ENCODE peak calls at places on chromosomes 5 and 9, in five cellular contexts. L is GM10248, C is EH, E is HuH-7, X is upper lobe of right lung. G is an unnamed sample.

GRCh38 chr5:69493235-69493925 is 790 bp downstream of the OCLN start:
- DNase-seq in E (peak; percentile 52), X (peak; percentile 81), L (peak; percentile 70), C (peak; percentile 39), G (no peak)

GRCh38 chr9:131800885-131801284 is 61.0 kb upstream of the RAPGEF1 start:
- DNase-seq in L (no peak), C (no peak), E (no peak), X (no peak), G (no peak)

GRCh38 chr5:150101019-150101418 is 14.7 kb upstream of the CSF1R start:
- DNase-seq in E (no peak), L (peak; percentile 2), X (no peak), C (no peak), G (no peak)

GRCh38 chr5:23072179-23072578 is 219.0 kb upstream of the CDH12 start:
- DNase-seq in L (peak; percentile 7), E (no peak), C (no peak), X (no peak), G (no peak)

GRCh38 chr5:44774279-44774880 is 34.4 kb upstream of the MRPS30 start:
- DNase-seq in X (no peak), L (peak; percentile 18), C (peak; percentile 49), E (peak; percentile 8), G (no peak)

GRCh38 chr5:133827001-133827400 is 141.4 kb downstream of the C5orf15 start:
- DNase-seq in E (no peak), X (no peak), L (no peak), C (no peak), G (no peak)

GRCh38 chr5:41788800-41789395 is 81.3 kb downstream of the OXCT1 start:
- DNase-seq in C (peak; percentile 76), L (no peak), X (no peak), E (no peak), G (no peak)

GRCh38 chr9:72931897-72932296 is 21.0 kb downstream of the ALDH1A1 start:
- DNase-seq in C (no peak), X (no peak), E (peak; percentile 13), L (no peak), G (no peak)

GRCh38 chr9:75027187-75028107 is 646 bp downstream of the CARNMT1 start:
- DNase-seq in L (peak; percentile 68), E (peak; percentile 53), X (peak; percentile 88), C (peak; percentile 44), G (no peak)

GRCh38 chr5:125342938-125343401 is 596.5 kb upstream of the ZNF608 start:
- DNase-seq in L (no peak), C (peak; percentile 40), X (no peak), E (no peak), G (no peak)

GRCh38 chr5:169670769-169671525 is 33.9 kb downstream of the DOCK2 start:
- DNase-seq in E (no peak), L (peak; percentile 70), X (no peak), C (no peak), G (no peak)

GRCh38 chr9:135474915-135475314 is 4.7 kb upstream of the PPP1R26 start:
- DNase-seq in X (peak; percentile 80), E (peak; percentile 58), C (peak; percentile 20), L (no peak), G (no peak)

GRCh38 chr5:14296533-14297331 is 153.6 kb downstream of the TRIO start:
- DNase-seq in X (no peak), L (no peak), C (no peak), E (no peak), G (peak; percentile 65)

GRCh38 chr5:128121679-128122078 is 38.1 kb downstream of the SLC12A2 start:
- DNase-seq in L (no peak), X (no peak), C (peak; percentile 20), E (no peak), G (no peak)

GRCh38 chr5:160548949-160549665 is 127.5 kb downstream of the PTTG1 start:
- DNase-seq in E (no peak), X (no peak), C (peak; percentile 17), L (no peak), G (no peak)

GRCh38 chr5:119019431-119020348 is 31.3 kb upstream of the DTWD2 start:
- DNase-seq in L (no peak), X (no peak), E (no peak), C (no peak), G (no peak)

GRCh38 chr9:135524130-135524861 is 3.1 kb downstream of the LCN1 start:
- DNase-seq in L (no peak), X (peak; percentile 57), C (peak; percentile 77), E (no peak), G (no peak)

GRCh38 chr5:1552469-1553255 is 28.9 kb upstream of the LPCAT1 start:
- DNase-seq in E (no peak), C (no peak), L (peak; percentile 12), X (peak; percentile 82), G (peak; percentile 79)

GRCh38 chr5:133356386-133357331 is 255.7 kb downstream of the FSTL4 start:
- DNase-seq in E (no peak), L (no peak), C (no peak), X (no peak), G (peak; percentile 95)

GRCh38 chr5:6713274-6714181 is at the start of gene TENT4A:
- DNase-seq in E (peak; percentile 92), C (no peak), X (peak; percentile 75), L (peak; percentile 98), G (no peak)

GRCh38 chr9:136089697-136090045 is 5.4 kb downstream of the NACC2 start:
- DNase-seq in X (no peak), C (peak; percentile 55), L (no peak), E (peak; percentile 65), G (no peak)

GRCh38 chr5:54651482-54652076 is 134.0 kb downstream of the SNX18 start:
- DNase-seq in C (no peak), E (no peak), L (no peak), X (peak; percentile 85), G (no peak)

GRCh38 chr5:164009628-164010027 is 504.2 kb downstream of the MAT2B start:
- DNase-seq in C (no peak), X (no peak), L (no peak), E (no peak), G (no peak)

GRCh38 chr5:6302684-6303083 is 75.7 kb downstream of the MED10 start:
- DNase-seq in L (no peak), C (no peak), E (no peak), X (no peak), G (no peak)

GRCh38 chr9:101460965-101461364 is 25.4 kb upstream of the ALDOB start:
- DNase-seq in X (no peak), C (no peak), L (no peak), E (no peak), G (no peak)

GRCh38 chr5:160508780-160509361 is 87.2 kb downstream of the PTTG1 start:
- DNase-seq in E (peak; percentile 76), L (peak; percentile 77), X (no peak), C (peak; percentile 82), G (no peak)

G was measured in vagina.